ENCODE peak calls at places on chromosomes 4 and X, in six cellular contexts. Z is MM.1S, G is fibroblast of lung, A is keratinocyte, E is K562, V is neural progenitor cell. J is an unnamed sample.

GRCh38 chrX:71283409-71284143 is at the start of gene NONO:
- DNase-seq in Z (peak), G (peak), A (peak), E (peak), V (peak), J (peak)

GRCh38 chr4:40327340-40327739 is 7.8 kb upstream of the CHRNA9 start:
- DNase-seq in Z (no peak), G (no peak), A (no peak), E (no peak), V (no peak), J (no peak)

GRCh38 chr4:8176547-8177399 is 18.2 kb upstream of the ABLIM2 start:
- DNase-seq in Z (peak), G (peak), A (no peak), E (peak), V (peak), J (peak)

GRCh38 chr4:335515-335914 is 2.1 kb upstream of the ZNF141 start:
- DNase-seq in Z (no peak), G (no peak), A (no peak), E (no peak), V (no peak), J (no peak)

GRCh38 chrX:103831803-103832544 is at the start of gene RAB9B:
- DNase-seq in Z (peak), G (peak), A (no peak), E (peak), V (peak), J (peak)

GRCh38 chr4:24991015-24991414 is 39.7 kb downstream of the LGI2 start:
- DNase-seq in Z (no peak), G (peak), A (no peak), E (no peak), V (no peak), J (no peak)

GRCh38 chr4:9926591-9926990 is 94.7 kb downstream of the SLC2A9 start:
- DNase-seq in Z (no peak), G (no peak), A (no peak), E (no peak), V (no peak), J (no peak)

GRCh38 chr4:2891294-2891693 is 47.6 kb downstream of the ADD1 start:
- DNase-seq in Z (no peak), G (peak), A (no peak), E (no peak), V (no peak), J (no peak)

GRCh38 chr4:80309301-80310004 is 26.1 kb upstream of the CFAP299 start:
- DNase-seq in Z (no peak), G (peak), A (peak), E (no peak), V (no peak), J (no peak)

GRCh38 chr4:184476660-184477059 is 2.3 kb upstream of the IRF2 start:
- DNase-seq in Z (no peak), G (no peak), A (no peak), E (no peak), V (no peak), J (peak)

GRCh38 chr4:112214397-112215264 is 17.0 kb upstream of the AP1AR start:
- DNase-seq in Z (peak), G (peak), A (no peak), E (peak), V (no peak), J (no peak)

GRCh38 chr4:88064410-88064809 is 57.0 kb downstream of the PKD2 start:
- DNase-seq in Z (no peak), G (no peak), A (no peak), E (no peak), V (no peak), J (no peak)

GRCh38 chrX:48523682-48524081 is 2.1 kb downstream of the EBP start:
- DNase-seq in Z (no peak), G (no peak), A (no peak), E (no peak), V (no peak), J (no peak)

GRCh38 chr4:181863846-181864245 is 379.4 kb upstream of the TENM3 start:
- DNase-seq in Z (no peak), G (no peak), A (no peak), E (no peak), V (no peak), J (no peak)

GRCh38 chr4:161828061-161828460 is 335.7 kb downstream of the FSTL5 start:
- DNase-seq in Z (peak), G (no peak), A (no peak), E (no peak), V (no peak), J (no peak)

GRCh38 chr4:186189656-186190055 is 1.7 kb upstream of the CYP4V2 start:
- DNase-seq in Z (no peak), G (no peak), A (no peak), E (no peak), V (no peak), J (no peak)

GRCh38 chr4:186188107-186188506 is 3.3 kb upstream of the CYP4V2 start:
- DNase-seq in Z (no peak), G (no peak), A (no peak), E (no peak), V (no peak), J (no peak)

GRCh38 chr4:186192068-186192751 is 843 bp downstream of the CYP4V2 start:
- DNase-seq in Z (peak), G (peak), A (no peak), E (no peak), V (peak), J (peak)

GRCh38 chr4:186191266-186192067 is at the start of gene CYP4V2:
- DNase-seq in Z (peak), G (peak), A (no peak), E (peak), V (peak), J (peak)

GRCh38 chr4:186190456-186191265 is 706 bp upstream of the CYP4V2 start:
- DNase-seq in Z (peak), G (peak), A (no peak), E (peak), V (peak), J (peak)
- TF ChIP-seq CTCF in Z (no peak), G (no peak), A (peak), E (no peak), V (peak), J (peak)

GRCh38 chrX:74585766-74586165 is 28.7 kb downstream of the RLIM start:
- DNase-seq in Z (no peak), G (no peak), A (no peak), E (no peak), V (no peak), J (no peak)
- TF ChIP-seq EZH2 in Z (no peak), G (no peak), A (no peak), E (no peak), V (no peak), J (no peak)

GRCh38 chr4:11070813-11071212 is 357.9 kb downstream of the HS3ST1 start:
- DNase-seq in Z (no peak), G (no peak), A (no peak), E (no peak), V (no peak), J (no peak)

GRCh38 chr4:11073621-11074051 is 355.1 kb downstream of the HS3ST1 start:
- DNase-seq in Z (no peak), G (peak), A (no peak), E (no peak), V (no peak), J (no peak)

GRCh38 chr4:11072999-11073398 is 355.7 kb downstream of the HS3ST1 start:
- DNase-seq in Z (no peak), G (no peak), A (no peak), E (no peak), V (no peak), J (no peak)

GRCh38 chr4:11072426-11072825 is 356.3 kb downstream of the HS3ST1 start:
- DNase-seq in Z (peak), G (no peak), A (no peak), E (no peak), V (no peak), J (no peak)

DNA sequence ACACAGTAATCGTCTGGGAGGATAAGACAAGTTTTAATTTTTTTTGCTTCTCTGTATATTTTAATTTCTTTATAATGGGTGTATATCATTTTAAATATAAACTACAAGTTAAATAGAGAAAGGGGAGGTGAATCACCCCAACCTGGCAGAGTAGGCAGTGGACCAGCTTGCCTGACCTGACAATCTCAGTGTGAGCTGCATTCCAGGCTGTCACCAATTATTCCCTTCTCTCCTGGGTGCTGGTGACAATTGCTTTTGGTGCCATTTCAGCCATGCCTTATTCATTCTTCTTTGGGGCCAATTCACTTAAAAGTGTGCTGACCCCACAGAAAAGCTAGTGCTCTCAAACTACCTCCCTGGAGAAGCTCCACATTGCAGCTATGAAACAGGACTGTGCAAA is 359.1 kb downstream of the HS3ST1 start:
- DNase-seq in Z (no peak), G (no peak), A (no peak), E (no peak), V (peak), J (no peak)
- H3K9ac ChIP-seq in Z (no peak), G (no peak), A (no peak), E (no peak), V (no peak), J (no peak)

DNA sequence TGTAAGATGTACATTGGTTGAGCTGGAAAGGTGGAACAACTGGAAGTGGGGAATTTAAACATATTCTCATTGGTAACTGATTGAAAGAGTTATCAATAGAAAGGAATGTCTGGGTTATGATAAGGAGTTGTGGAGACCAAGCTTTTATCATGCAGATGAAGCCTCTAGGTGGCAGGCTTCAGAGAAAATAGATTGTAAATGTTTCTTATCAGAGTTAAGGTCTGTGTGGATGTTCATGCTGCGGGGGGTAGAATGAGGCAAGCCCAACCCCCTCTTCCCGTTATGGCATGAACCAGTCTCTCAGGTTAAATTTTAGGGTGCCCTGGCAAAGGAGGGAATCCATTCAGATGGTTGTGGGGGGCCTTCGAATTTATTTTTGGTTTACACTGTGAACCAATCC is 16.0 kb downstream of the ARSD start:
- DNase-seq in Z (no peak), G (no peak), A (no peak), E (no peak), V (no peak), J (no peak)
- TF ChIP-seq CTCF in Z (no peak), G (no peak), A (no peak), E (peak), V (peak), J (peak)

GRCh38 chr4:32790803-32791202 is 2070.6 kb downstream of the PCDH7 start:
- DNase-seq in Z (no peak), G (no peak), A (no peak), E (no peak), V (no peak), J (no peak)
- TF ChIP-seq EZH2 in Z (no peak), G (no peak), A (no peak), E (no peak), V (no peak), J (no peak)